ENCODE peak calls at places on chromosome 1, in nine cellular contexts. One of them, this sample, is unnamed.

GRCh38 chr1:174153085-174153824 is 6.1 kb upstream of the RABGAP1L start:
- DNase-seq in epithelial cell of esophagus: peak
- DNase-seq in brain microvascular endothelial cell: peak
- DNase-seq in MV-4-11: no peak
- DNase-seq in colonic mucosa: no peak
- DNase-seq in activated naive CD8-positive, alpha-beta T cell treated with anti-CD3 and anti-CD28 coated beads for 36 hours: no peak
- DNase-seq in T follicular helper cell: no peak
- DNase-seq in ascending aorta: no peak
- DNase-seq in T-helper 1 cell: no peak
- DNase-seq in this sample: no peak

GRCh38 chr1:88683516-88683847 is 591 bp upstream of the PKN2 start:
- DNase-seq in colonic mucosa: peak
- DNase-seq in T-helper 1 cell: peak
- DNase-seq in ascending aorta: no peak
- DNase-seq in T follicular helper cell: peak
- DNase-seq in brain microvascular endothelial cell: peak
- DNase-seq in epithelial cell of esophagus: peak
- DNase-seq in activated naive CD8-positive, alpha-beta T cell treated with anti-CD3 and anti-CD28 coated beads for 36 hours: peak
- DNase-seq in MV-4-11: no peak
- DNase-seq in this sample: peak

GRCh38 chr1:11707621-11708276 is 16.2 kb downstream of the DRAXIN start:
- DNase-seq in colonic mucosa: no peak
- DNase-seq in MV-4-11: peak
- DNase-seq in T-helper 1 cell: no peak
- DNase-seq in brain microvascular endothelial cell: no peak
- DNase-seq in T follicular helper cell: no peak
- DNase-seq in ascending aorta: no peak
- DNase-seq in epithelial cell of esophagus: no peak
- DNase-seq in activated naive CD8-positive, alpha-beta T cell treated with anti-CD3 and anti-CD28 coated beads for 36 hours: no peak
- DNase-seq in this sample: no peak

GRCh38 chr1:44154049-44154448 is 12.6 kb upstream of the KLF18 start:
- DNase-seq in ascending aorta: no peak
- DNase-seq in brain microvascular endothelial cell: peak
- DNase-seq in colonic mucosa: no peak
- DNase-seq in T follicular helper cell: no peak
- DNase-seq in epithelial cell of esophagus: no peak
- DNase-seq in MV-4-11: no peak
- DNase-seq in T-helper 1 cell: no peak
- DNase-seq in activated naive CD8-positive, alpha-beta T cell treated with anti-CD3 and anti-CD28 coated beads for 36 hours: no peak
- DNase-seq in this sample: no peak

GRCh38 chr1:221256773-221257172 is 377.5 kb downstream of the HLX start:
- DNase-seq in colonic mucosa: no peak
- DNase-seq in activated naive CD8-positive, alpha-beta T cell treated with anti-CD3 and anti-CD28 coated beads for 36 hours: no peak
- DNase-seq in ascending aorta: no peak
- DNase-seq in MV-4-11: no peak
- DNase-seq in epithelial cell of esophagus: no peak
- DNase-seq in T follicular helper cell: no peak
- DNase-seq in T-helper 1 cell: no peak
- DNase-seq in brain microvascular endothelial cell: no peak
- DNase-seq in this sample: no peak

GRCh38 chr1:115654663-115655306 is 13.0 kb downstream of the VANGL1 start:
- DNase-seq in activated naive CD8-positive, alpha-beta T cell treated with anti-CD3 and anti-CD28 coated beads for 36 hours: no peak
- DNase-seq in T-helper 1 cell: no peak
- DNase-seq in brain microvascular endothelial cell: no peak
- DNase-seq in MV-4-11: peak
- DNase-seq in epithelial cell of esophagus: no peak
- DNase-seq in T follicular helper cell: no peak
- DNase-seq in colonic mucosa: no peak
- DNase-seq in ascending aorta: no peak
- DNase-seq in this sample: peak

GRCh38 chr1:8447616-8448150 is 129.8 kb downstream of the SLC45A1 start:
- DNase-seq in MV-4-11: no peak
- DNase-seq in T follicular helper cell: no peak
- DNase-seq in ascending aorta: no peak
- DNase-seq in colonic mucosa: no peak
- DNase-seq in T-helper 1 cell: no peak
- DNase-seq in brain microvascular endothelial cell: no peak
- DNase-seq in epithelial cell of esophagus: no peak
- DNase-seq in activated naive CD8-positive, alpha-beta T cell treated with anti-CD3 and anti-CD28 coated beads for 36 hours: no peak
- DNase-seq in this sample: no peak

GRCh38 chr1:34286547-34286946 is 109.8 kb downstream of the C1orf94 start:
- DNase-seq in brain microvascular endothelial cell: no peak
- DNase-seq in T-helper 1 cell: no peak
- DNase-seq in epithelial cell of esophagus: no peak
- DNase-seq in activated naive CD8-positive, alpha-beta T cell treated with anti-CD3 and anti-CD28 coated beads for 36 hours: no peak
- DNase-seq in colonic mucosa: no peak
- DNase-seq in MV-4-11: no peak
- DNase-seq in ascending aorta: no peak
- DNase-seq in T follicular helper cell: no peak
- DNase-seq in this sample: no peak